ENCODE peak calls at places on chromosome 14, in eight cellular contexts. T, S, A, J, M, Q, R and Y are unnamed samples.

GRCh38 chr14:61433822-61434221 is 112.4 kb downstream of the PRKCH start:
- DNase-seq in T (no peak), S (no peak), A (no peak), J (no peak), M (no peak), Q (no peak), R (no peak), Y (no peak)

GRCh38 chr14:45227566-45227965 is 25.4 kb downstream of the MIS18BP1 start:
- DNase-seq in T (no peak), S (no peak), A (no peak), J (no peak), M (no peak), Q (no peak), R (no peak), Y (no peak)

GRCh38 chr14:33876274-33876673 is 74.6 kb downstream of the EGLN3 start:
- DNase-seq in T (no peak), S (no peak), A (no peak), J (no peak), M (no peak), Q (no peak), R (no peak), Y (no peak)

GRCh38 chr14:37559386-37559785 is 35.7 kb downstream of the FOXA1 start:
- DNase-seq in T (peak), S (no peak), A (no peak), J (no peak), M (no peak), Q (no peak), R (no peak), Y (no peak)

GRCh38 chr14:22973217-22974032 is 8.9 kb downstream of the AJUBA start:
- DNase-seq in T (peak), S (peak), A (no peak), J (peak), M (no peak), Q (peak), R (peak), Y (peak)

GRCh38 chr14:88535149-88535548 is 19.7 kb downstream of the PTPN21 start:
- DNase-seq in T (peak), S (no peak), A (no peak), J (no peak), M (no peak), Q (no peak), R (peak), Y (peak)

GRCh38 chr14:73253323-73253610 is 16.0 kb downstream of the PAPLN start:
- DNase-seq in T (no peak), S (no peak), A (no peak), J (no peak), M (no peak), Q (no peak), R (no peak), Y (no peak)

GRCh38 chr14:103558071-103558882 is 4.2 kb downstream of the BAG5 start:
- DNase-seq in T (peak), S (no peak), A (peak), J (no peak), M (no peak), Q (no peak), R (no peak), Y (no peak)

GRCh38 chr14:105702275-105702817 is 176.0 kb downstream of the TMEM121 start:
- DNase-seq in T (no peak), S (no peak), A (no peak), J (no peak), M (no peak), Q (no peak), R (no peak), Y (no peak)

GRCh38 chr14:100706200-100706599 is 20.5 kb upstream of the DLK1 start:
- DNase-seq in T (no peak), S (no peak), A (no peak), J (no peak), M (no peak), Q (no peak), R (no peak), Y (no peak)

GRCh38 chr14:95961481-95961880 is 77.7 kb upstream of the C14orf132 start:
- DNase-seq in T (no peak), S (no peak), A (no peak), J (no peak), M (no peak), Q (no peak), R (no peak), Y (no peak)

GRCh38 chr14:100487304-100487703 is 99.9 kb downstream of the BEGAIN start:
- DNase-seq in T (no peak), S (no peak), A (no peak), J (no peak), M (no peak), Q (no peak), R (no peak), Y (no peak)

GRCh38 chr14:101819251-101819990 is 57.9 kb downstream of the PPP2R5C start:
- DNase-seq in T (no peak), S (peak), A (no peak), J (no peak), M (no peak), Q (no peak), R (no peak), Y (no peak)

GRCh38 chr14:91829511-91829910 is 37.8 kb downstream of the TC2N start:
- DNase-seq in T (no peak), S (no peak), A (no peak), J (no peak), M (no peak), Q (no peak), R (no peak), Y (no peak)

GRCh38 chr14:30283822-30284446 is 275.0 kb upstream of the G2E3 start:
- DNase-seq in T (peak), S (no peak), A (no peak), J (no peak), M (no peak), Q (no peak), R (peak), Y (peak)

GRCh38 chr14:80978403-80978802 is 23.0 kb downstream of the TSHR start:
- DNase-seq in T (peak), S (no peak), A (no peak), J (no peak), M (no peak), Q (no peak), R (no peak), Y (no peak)

GRCh38 chr14:58149196-58149595 is 2.8 kb downstream of the ARMH4 start:
- DNase-seq in T (no peak), S (no peak), A (no peak), J (no peak), M (no peak), Q (no peak), R (no peak), Y (no peak)

GRCh38 chr14:104604461-104605449 is at the start of gene TMEM179:
- DNase-seq in T (peak), S (no peak), A (no peak), J (no peak), M (no peak), Q (no peak), R (peak), Y (no peak)

GRCh38 chr14:96634481-96634880 is 132.3 kb downstream of the PAPOLA start:
- DNase-seq in T (peak), S (no peak), A (no peak), J (no peak), M (peak), Q (no peak), R (no peak), Y (no peak)

GRCh38 chr14:93957751-93958566 is 18.4 kb downstream of the ASB2 start:
- DNase-seq in T (no peak), S (no peak), A (no peak), J (no peak), M (no peak), Q (no peak), R (no peak), Y (no peak)

GRCh38 chr14:103543140-103543539 is 14.1 kb downstream of the TRMT61A start:
- DNase-seq in T (peak), S (no peak), A (no peak), J (no peak), M (no peak), Q (no peak), R (no peak), Y (no peak)

GRCh38 chr14:27553820-27554219 is 956.0 kb upstream of the NOVA1 start:
- DNase-seq in T (peak), S (no peak), A (no peak), J (no peak), M (no peak), Q (no peak), R (no peak), Y (no peak)

GRCh38 chr14:52926994-52927393 is 23.9 kb downstream of the FERMT2 start:
- DNase-seq in T (peak), S (no peak), A (no peak), J (no peak), M (no peak), Q (no peak), R (no peak), Y (no peak)

GRCh38 chr14:54366726-54367707 is 29.8 kb upstream of the CDKN3 start:
- DNase-seq in T (peak), S (no peak), A (no peak), J (no peak), M (no peak), Q (peak), R (peak), Y (peak)

GRCh38 chr14:70069186-70069585 is 119.6 kb downstream of the SLC8A3 start:
- DNase-seq in T (no peak), S (no peak), A (no peak), J (no peak), M (no peak), Q (no peak), R (no peak), Y (no peak)

GRCh38 chr14:103360548-103360947 is 24.7 kb upstream of the MARK3 start:
- DNase-seq in T (no peak), S (no peak), A (no peak), J (no peak), M (no peak), Q (no peak), R (no peak), Y (no peak)

GRCh38 chr14:72049462-72049861 is 117.2 kb downstream of the RGS6 start:
- DNase-seq in T (no peak), S (no peak), A (no peak), J (no peak), M (no peak), Q (peak), R (no peak), Y (no peak)

GRCh38 chr14:103574104-103574503 is 11.3 kb downstream of the COA8 start:
- DNase-seq in T (no peak), S (no peak), A (no peak), J (no peak), M (no peak), Q (no peak), R (no peak), Y (no peak)

GRCh38 chr14:52834440-52834842 is 43.0 kb upstream of the GNPNAT1 start:
- DNase-seq in T (peak), S (no peak), A (peak), J (no peak), M (no peak), Q (no peak), R (peak), Y (no peak)

GRCh38 chr14:70896981-70897380 is 10.3 kb upstream of the PCNX1 start:
- DNase-seq in T (no peak), S (no peak), A (no peak), J (no peak), M (no peak), Q (no peak), R (no peak), Y (no peak)

GRCh38 chr14:104744484-104744883 is 8.5 kb upstream of the SIVA1 start:
- DNase-seq in T (no peak), S (no peak), A (no peak), J (no peak), M (no peak), Q (no peak), R (no peak), Y (no peak)

GRCh38 chr14:100653409-100653808 is 66.2 kb upstream of the BEGAIN start:
- DNase-seq in T (peak), S (no peak), A (no peak), J (no peak), M (no peak), Q (no peak), R (peak), Y (no peak)

GRCh38 chr14:103380719-103381377 is 4.4 kb upstream of the MARK3 start:
- DNase-seq in T (no peak), S (no peak), A (no peak), J (no peak), M (no peak), Q (no peak), R (no peak), Y (no peak)

GRCh38 chr14:79278798-79279644 is 932.3 kb downstream of the DIO2 start:
- DNase-seq in T (peak), S (no peak), A (peak), J (no peak), M (peak), Q (no peak), R (peak), Y (peak)